ENCODE peak calls at places on chromosomes 2 and 18, in ten cellular contexts. F is prostate gland, D is HCT116, P is GM12878, M is transverse colon, B is upper lobe of left lung, X is breast epithelium, K is endothelial cell of umbilical vein, H is K562, E is suprapubic skin. I is an unnamed sample. For H3K4me1, the result is how much of the 10 kb centered on the place peaks cover.

GRCh38 chr2:230870544-230871360 is 6.0 kb downstream of the ITM2C start:
- DNase-seq in F (no peak), D (no peak), P (no peak), M (peak), B (peak), X (peak), K (no peak), H (no peak), E (peak), I (peak)

GRCh38 chr18:23888880-23889279 is 125.7 kb upstream of the TTC39C start:
- DNase-seq in F (no peak), D (no peak), P (no peak), M (no peak), B (no peak), X (no peak), K (no peak), H (no peak), E (no peak), I (no peak)

GRCh38 chr2:224260605-224261004 is 141.3 kb downstream of the FAM124B start:
- DNase-seq in F (no peak), D (no peak), P (no peak), M (no peak), B (no peak), X (no peak), K (no peak), H (no peak), E (no peak), I (no peak)

GRCh38 chr2:14189929-14190328 is 442.6 kb upstream of the LRATD1 start:
- DNase-seq in F (no peak), D (no peak), P (no peak), M (no peak), B (no peak), X (no peak), K (no peak), H (no peak), E (no peak), I (no peak)

GRCh38 chr2:31260870-31261269 is 26.9 kb downstream of the EHD3 start:
- DNase-seq in F (no peak), D (no peak), P (no peak), M (no peak), B (peak), X (no peak), K (no peak), H (no peak), E (no peak), I (no peak)

GRCh38 chr2:14427982-14428567 is 204.4 kb upstream of the LRATD1 start:
- DNase-seq in F (peak), D (no peak), P (no peak), M (peak), B (no peak), X (no peak), K (no peak), H (no peak), E (no peak), I (no peak)

GRCh38 chr2:120379916-120380893 is 34.3 kb downstream of the INHBB start:
- DNase-seq in F (no peak), D (no peak), P (no peak), M (no peak), B (no peak), X (no peak), K (no peak), H (no peak), E (no peak), I (peak)

GRCh38 chr2:177611310-177611886 is 218.8 kb downstream of the AGPS start:
- DNase-seq in F (no peak), D (no peak), P (no peak), M (no peak), B (no peak), X (no peak), K (no peak), H (no peak), E (no peak), I (no peak)

GRCh38 chr2:74554821-74555531 is 456 bp downstream of the DOK1 start:
- DNase-seq in F (no peak), D (no peak), P (no peak), M (peak), B (peak), X (no peak), K (peak), H (peak), E (no peak), I (peak)

GRCh38 chr18:51753365-51754057 is 556.0 kb upstream of the MEX3C start:
- DNase-seq in F (no peak), D (no peak), P (no peak), M (no peak), B (no peak), X (no peak), K (no peak), H (no peak), E (no peak), I (no peak)

GRCh38 chr2:67522154-67522553 is 125.0 kb downstream of the ETAA1 start:
- DNase-seq in F (no peak), D (no peak), P (no peak), M (no peak), B (no peak), X (no peak), K (no peak), H (no peak), E (no peak), I (no peak)

GRCh38 chr2:158529379-158530110 is 72.8 kb downstream of the PKP4 start:
- DNase-seq in F (no peak), D (no peak), P (no peak), M (no peak), B (no peak), X (no peak), K (peak), H (no peak), E (no peak), I (no peak)

GRCh38 chr2:144183744-144184143 is 336.2 kb downstream of the ZEB2 start:
- DNase-seq in F (no peak), D (no peak), P (peak), M (peak), B (no peak), X (no peak), K (no peak), H (no peak), E (no peak), I (no peak)

GRCh38 chr2:1956520-1957289 is 212.4 kb upstream of the PXDN start:
- DNase-seq in F (no peak), D (no peak), P (no peak), M (no peak), B (no peak), X (no peak), K (no peak), H (no peak), E (no peak), I (no peak)

GRCh38 chr18:26685438-26686173 is 137.3 kb upstream of the KCTD1 start:
- DNase-seq in F (no peak), D (no peak), P (no peak), M (no peak), B (no peak), X (no peak), K (no peak), H (no peak), E (no peak), I (no peak)

GRCh38 chr2:144937899-144938298 is 418.0 kb upstream of the ZEB2 start:
- DNase-seq in F (no peak), D (no peak), P (no peak), M (no peak), B (no peak), X (no peak), K (no peak), H (no peak), E (no peak), I (no peak)

GRCh38 chr2:46493241-46493970 is 14.0 kb downstream of the TMEM247 start:
- DNase-seq in F (no peak), D (no peak), P (peak), M (no peak), B (no peak), X (no peak), K (no peak), H (no peak), E (no peak), I (no peak)

GRCh38 chr2:239114616-239115265 is 266.9 kb downstream of the TWIST2 start:
- DNase-seq in F (no peak), D (no peak), P (no peak), M (no peak), B (peak), X (no peak), K (peak), H (no peak), E (no peak), I (no peak)

GRCh38 chr18:23067236-23067635 is 68.0 kb upstream of the CABLES1 start:
- DNase-seq in F (no peak), D (no peak), P (no peak), M (no peak), B (no peak), X (no peak), K (no peak), H (no peak), E (no peak), I (peak)

GRCh38 chr2:205975082-205975949 is 110.7 kb downstream of the INO80D start:
- DNase-seq in F (peak), D (peak), P (peak), M (peak), B (no peak), X (no peak), K (no peak), H (no peak), E (no peak), I (peak)

GRCh38 chr2:239927424-239927981 is 97.6 kb downstream of the NDUFA10 start:
- DNase-seq in F (no peak), D (peak), P (no peak), M (no peak), B (no peak), X (peak), K (peak), H (peak), E (peak), I (peak)

GRCh38 chr2:149169653-149170052 is 131.2 kb downstream of the LYPD6B start:
- DNase-seq in F (peak), D (peak), P (no peak), M (peak), B (no peak), X (no peak), K (no peak), H (no peak), E (no peak), I (peak)

GRCh38 chr2:188787661-188788044 is 186.5 kb upstream of the COL3A1 start:
- DNase-seq in F (no peak), D (peak), P (no peak), M (no peak), B (no peak), X (no peak), K (peak), H (no peak), E (no peak), I (no peak)
- TF ChIP-seq POLR2AphosphoS5 in F (no peak), D (no peak), P (no peak), M (no peak), B (no peak), X (no peak), K (no peak), H (no peak), E (no peak), I (no peak)

GRCh38 chr2:110737783-110738182 is 5.4 kb downstream of the ACOXL start:
- DNase-seq in F (no peak), D (no peak), P (no peak), M (no peak), B (no peak), X (no peak), K (no peak), H (no peak), E (no peak), I (no peak)
- H3K4me1 ChIP-seq in F (under half), D (under half), P (under half), M (under half), B (under half), X (under half), K (under half), H (under half), E (under half), I (under half)

DNA sequence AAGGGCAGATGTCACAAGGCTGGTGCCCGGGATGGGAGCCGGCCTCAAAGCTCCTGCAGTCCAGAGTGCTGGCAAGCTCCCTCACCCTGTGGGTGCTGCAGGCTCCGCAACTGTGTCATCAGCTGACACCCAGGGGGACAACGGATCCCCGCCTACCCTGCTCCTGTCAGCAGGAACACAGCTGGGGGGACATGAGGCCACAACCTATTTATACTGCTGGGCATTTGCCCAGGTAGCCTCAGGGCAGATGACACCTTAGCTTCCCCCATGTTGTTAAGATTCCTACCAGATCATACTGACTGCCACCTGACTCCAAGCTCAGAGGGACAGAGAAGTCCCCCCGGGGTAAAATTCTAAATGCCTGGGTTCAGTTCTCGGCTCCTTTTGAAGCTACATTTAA is 1.2 kb downstream of the ANKRD23 start:
- DNase-seq in F (no peak), D (no peak), P (no peak), M (no peak), B (no peak), X (no peak), K (no peak), H (no peak), E (no peak), I (no peak)
- TF ChIP-seq POLR2A in F (no peak), D (no peak), P (no peak), M (no peak), B (no peak), X (no peak), K (no peak), H (no peak), E (no peak), I (no peak)

DNA sequence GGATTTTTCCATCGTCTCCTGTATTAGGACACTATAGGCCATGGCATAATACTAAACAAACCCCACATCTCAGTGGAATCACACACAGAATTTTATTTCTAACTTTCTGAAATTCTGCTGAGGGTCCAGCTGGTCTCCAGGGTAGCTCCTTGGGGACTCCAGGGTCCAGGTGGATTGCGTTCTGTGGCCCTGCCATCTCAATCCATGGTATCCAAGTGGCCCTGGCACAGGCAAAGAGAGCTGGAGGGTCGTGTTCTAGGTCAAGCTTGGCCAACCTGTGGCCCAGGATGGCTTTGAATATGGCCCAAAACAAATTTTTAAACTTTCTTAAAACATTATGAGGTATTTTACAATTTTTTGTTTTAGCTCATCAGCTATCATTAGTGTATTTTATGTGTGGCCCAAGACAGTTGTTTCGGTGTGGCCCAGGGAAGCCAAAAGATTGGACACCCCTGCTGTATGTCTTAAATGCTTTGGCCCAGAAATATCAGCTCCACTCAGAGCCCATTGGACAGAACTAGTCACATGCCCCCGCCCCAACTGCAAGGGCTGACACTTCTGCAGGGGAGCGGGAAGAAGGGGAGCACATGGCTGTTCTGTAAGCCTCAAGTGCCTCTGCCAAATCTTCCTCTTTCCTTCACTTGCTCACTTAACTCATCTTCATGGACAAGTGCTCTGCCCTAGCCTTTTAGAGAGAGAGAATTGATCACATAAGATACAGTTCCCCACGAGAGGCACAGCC is 134.8 kb downstream of the CTIF start:
- DNase-seq in F (no peak), D (no peak), P (no peak), M (no peak), B (no peak), X (no peak), K (no peak), H (no peak), E (peak), I (no peak)
- TF ChIP-seq POLR2AphosphoS5 in F (no peak), D (no peak), P (no peak), M (no peak), B (no peak), X (no peak), K (no peak), H (no peak), E (no peak), I (no peak)